ENCODE peak calls at places on chromosome 2, in seven cellular contexts. V is uterus, O is adrenal gland, I is sigmoid colon, M is IMR-90, W is suprapubic skin, H is H1. Y is an unnamed sample.

GRCh38 chr2:221573430-221574230 is 1.5 kb upstream of the EPHA4 start:
- DNase-seq in V (peak), O (peak), I (peak), M (peak), W (peak), H (peak), Y (peak)

GRCh38 chr2:187136646-187137045 is 287.7 kb upstream of the ZSWIM2 start:
- DNase-seq in V (no peak), O (no peak), I (no peak), M (no peak), W (no peak), H (no peak), Y (no peak)

GRCh38 chr2:102848366-102848839 is 86.6 kb downstream of the TMEM182 start:
- DNase-seq in V (peak), O (peak), I (peak), M (peak), W (no peak), H (peak), Y (peak)

GRCh38 chr2:195330513-195330956 is 326.5 kb upstream of the SLC39A10 start:
- DNase-seq in V (no peak), O (no peak), I (no peak), M (no peak), W (no peak), H (no peak), Y (no peak)

GRCh38 chr2:241702155-241702404 is 241 bp downstream of the ING5 start:
- DNase-seq in V (peak), O (peak), I (no peak), M (peak), W (no peak), H (peak), Y (no peak)

GRCh38 chr2:101533611-101534601 is 59.0 kb upstream of the RFX8 start:
- DNase-seq in V (no peak), O (no peak), I (no peak), M (no peak), W (no peak), H (peak), Y (no peak)

GRCh38 chr2:134712334-134712733 is 6.5 kb downstream of the TMEM163 start:
- DNase-seq in V (no peak), O (no peak), I (no peak), M (no peak), W (no peak), H (no peak), Y (no peak)

GRCh38 chr2:99028558-99028957 is 92.5 kb upstream of the CRACDL start:
- DNase-seq in V (no peak), O (no peak), I (no peak), M (no peak), W (no peak), H (no peak), Y (no peak)

GRCh38 chr2:170660406-170660805 is 54.7 kb upstream of the SP5 start:
- DNase-seq in V (no peak), O (no peak), I (no peak), M (peak), W (no peak), H (no peak), Y (no peak)

GRCh38 chr2:73705091-73705490 is 32.1 kb downstream of the TPRKB start:
- DNase-seq in V (no peak), O (no peak), I (no peak), M (no peak), W (no peak), H (no peak), Y (no peak)

GRCh38 chr2:102677219-102678215 is 58.2 kb downstream of the SLC9A2 start:
- DNase-seq in V (no peak), O (no peak), I (no peak), M (no peak), W (no peak), H (no peak), Y (no peak)

GRCh38 chr2:131426727-131427126 is 49.2 kb upstream of the TUBA3D start:
- DNase-seq in V (no peak), O (no peak), I (no peak), M (no peak), W (no peak), H (no peak), Y (no peak)

GRCh38 chr2:95669441-95669994 is 77.7 kb downstream of the TRIM43 start:
- DNase-seq in V (no peak), O (no peak), I (no peak), M (peak), W (no peak), H (no peak), Y (no peak)

GRCh38 chr2:67600946-67601345 is 203.8 kb downstream of the ETAA1 start:
- DNase-seq in V (no peak), O (no peak), I (no peak), M (peak), W (no peak), H (no peak), Y (no peak)

GRCh38 chr2:176056411-176056810 is 27.4 kb downstream of the EVX2 start:
- DNase-seq in V (no peak), O (no peak), I (no peak), M (no peak), W (no peak), H (no peak), Y (no peak)

GRCh38 chr2:238925281-238925680 is 77.4 kb downstream of the TWIST2 start:
- DNase-seq in V (no peak), O (no peak), I (peak), M (no peak), W (no peak), H (no peak), Y (no peak)

GRCh38 chr2:236600892-236601291 is 31.3 kb downstream of the ACKR3 start:
- DNase-seq in V (no peak), O (no peak), I (no peak), M (no peak), W (no peak), H (no peak), Y (no peak)

GRCh38 chr2:29124504-29124903 is 9.3 kb downstream of the CLIP4 start:
- DNase-seq in V (no peak), O (no peak), I (no peak), M (no peak), W (no peak), H (no peak), Y (no peak)

GRCh38 chr2:1502891-1503304 is 89.6 kb downstream of the TPO start:
- DNase-seq in V (no peak), O (no peak), I (peak), M (no peak), W (peak), H (no peak), Y (peak)

GRCh38 chr2:178425255-178425827 is 25.6 kb downstream of the PRKRA start:
- DNase-seq in V (no peak), O (no peak), I (no peak), M (no peak), W (no peak), H (no peak), Y (no peak)
- TF ChIP-seq POLR2A in V (no peak), O (no peak), I (no peak), M (no peak), W (no peak), H (no peak), Y (no peak)

GRCh38 chr2:68767996-68768395 is 33.4 kb downstream of the ARHGAP25 start:
- DNase-seq in V (no peak), O (no peak), I (no peak), M (no peak), W (no peak), H (no peak), Y (no peak)
- H3K27ac ChIP-seq in V (no peak), O (no peak), I (no peak), M (no peak), W (no peak), H (no peak), Y (peak)

DNA sequence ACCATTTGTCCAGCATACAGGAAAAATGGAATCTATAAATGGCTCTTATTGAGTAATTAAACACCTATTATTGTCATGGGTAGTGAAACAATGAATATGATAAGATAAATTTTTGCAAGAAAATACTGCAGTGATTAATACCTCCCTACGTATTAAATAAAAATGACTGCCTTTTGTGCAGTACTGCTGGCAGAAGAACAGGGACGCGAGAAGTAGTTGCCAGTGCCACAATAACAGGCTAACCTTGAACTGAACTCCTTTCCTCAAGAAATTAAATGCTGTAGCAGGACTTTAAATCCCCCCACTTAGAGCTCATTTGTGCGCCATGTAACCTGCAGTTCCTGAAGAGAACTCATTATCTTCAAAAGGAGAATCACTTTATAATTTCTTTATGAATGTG is 24.6 kb downstream of the FIGN start:
- DNase-seq in V (no peak), O (peak), I (no peak), M (no peak), W (no peak), H (no peak), Y (no peak)
- H3K4me3 ChIP-seq in V (no peak), O (no peak), I (no peak), M (no peak), W (no peak), H (no peak), Y (no peak)

DNA sequence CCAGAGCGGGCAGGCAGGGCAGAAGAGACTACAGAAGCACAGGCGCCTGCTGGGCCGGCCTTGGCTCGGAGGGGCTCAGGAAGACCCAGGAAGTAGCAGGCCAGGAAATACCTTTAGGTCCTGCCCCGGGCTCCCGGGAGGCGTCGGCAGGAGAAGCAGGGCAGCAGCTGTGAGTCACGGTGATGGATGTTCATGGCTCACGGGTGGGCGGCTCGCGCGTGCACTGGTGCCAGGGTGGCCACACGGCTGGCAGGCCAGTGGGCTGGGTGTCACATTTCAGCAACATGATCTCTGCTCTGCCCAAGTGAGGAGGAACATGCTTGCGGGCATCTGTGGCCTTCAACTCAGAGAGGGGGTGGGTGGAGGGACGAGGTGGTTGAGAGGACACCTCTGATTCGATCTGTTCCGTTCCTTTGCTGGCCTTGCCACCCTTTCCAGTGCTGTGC is 139.3 kb downstream of the KLHL29 start:
- DNase-seq in V (peak), O (peak), I (peak), M (peak), W (no peak), H (no peak), Y (peak)
- TF ChIP-seq POLR2A in V (no peak), O (no peak), I (no peak), M (no peak), W (no peak), H (no peak), Y (no peak)

DNA sequence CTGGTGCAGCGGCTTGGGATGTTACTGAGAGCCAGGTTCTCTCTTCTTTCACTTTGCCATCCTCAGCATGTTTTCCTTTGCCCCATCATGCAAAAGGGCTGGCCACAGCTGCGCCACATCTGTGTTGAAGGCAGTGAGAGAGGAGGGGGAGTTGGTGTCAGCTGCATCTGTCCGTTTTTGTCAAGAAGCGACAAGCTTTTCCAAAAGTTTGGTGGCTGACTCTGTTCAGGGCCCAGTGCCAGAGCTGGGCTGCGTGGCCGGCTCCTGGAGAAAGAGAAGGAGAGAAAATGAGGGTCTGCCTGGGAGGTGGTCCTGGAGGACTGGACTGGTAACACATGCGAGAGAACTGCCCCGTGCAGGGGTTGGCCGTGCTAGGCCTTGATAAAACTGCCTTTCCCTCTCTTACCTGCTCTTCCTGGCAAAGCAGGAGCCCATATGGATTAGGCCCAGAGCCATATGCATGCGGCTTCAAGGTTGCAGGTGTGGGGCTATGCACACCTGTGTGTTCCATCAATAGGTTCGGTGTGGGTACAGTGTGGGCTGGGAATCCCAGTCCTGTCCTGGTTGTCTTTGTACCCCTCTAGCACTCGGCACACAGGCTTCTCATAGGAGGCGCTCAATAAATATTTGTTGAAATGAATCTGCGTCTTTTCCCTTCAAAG is 9.0 kb downstream of the RNF144A start:
- DNase-seq in V (no peak), O (no peak), I (no peak), M (no peak), W (peak), H (peak), Y (peak)
- H3K27ac ChIP-seq in V (peak), O (peak), I (no peak), M (no peak), W (no peak), H (no peak), Y (no peak)

GRCh38 chr2:45265336-45265735 is 256.1 kb upstream of the SIX2 start:
- DNase-seq in V (no peak), O (no peak), I (no peak), M (no peak), W (no peak), H (no peak), Y (no peak)

GRCh38 chr2:45260946-45261345 is 251.7 kb upstream of the SIX2 start:
- DNase-seq in V (no peak), O (no peak), I (no peak), M (no peak), W (no peak), H (peak), Y (no peak)

GRCh38 chr2:45264227-45265225 is 255.3 kb upstream of the SIX2 start:
- DNase-seq in V (no peak), O (no peak), I (no peak), M (peak), W (no peak), H (peak), Y (peak)

GRCh38 chr2:45261746-45262145 is 252.5 kb upstream of the SIX2 start:
- DNase-seq in V (no peak), O (no peak), I (no peak), M (no peak), W (no peak), H (peak), Y (no peak)

GRCh38 chr2:45263147-45263546 is 253.9 kb upstream of the SIX2 start:
- DNase-seq in V (no peak), O (no peak), I (no peak), M (no peak), W (no peak), H (peak), Y (no peak)
- H3K4me3 ChIP-seq in V (no peak), O (no peak), I (no peak), M (no peak), W (no peak), H (no peak), Y (no peak)